ENCODE peak calls at places on chromosomes 11 and 22, in seven cellular contexts. Z is CD8-positive, alpha-beta memory T cell; T is hepatocyte; W is CD4-positive, alpha-beta memory T cell; V is aorta; P is PC-9; O is adrenal gland. C is an unnamed sample.

GRCh38 chr11:78564889-78565467 is 9.7 kb downstream of the NARS2 start:
- DNase-seq in Z (no peak), T (no peak), W (no peak), V (no peak), P (no peak), O (no peak), C (no peak)

GRCh38 chr11:97742717-97743116 is 1278.0 kb upstream of the CNTN5 start:
- DNase-seq in Z (no peak), T (no peak), W (no peak), V (no peak), P (no peak), O (no peak), C (no peak)

GRCh38 chr22:39117585-39118191 is 20.6 kb downstream of the APOBEC3H start:
- DNase-seq in Z (peak; percentile 83), T (peak; percentile 62), W (peak; percentile 70), V (peak; percentile 22), P (peak; percentile 50), O (peak; percentile 84), C (peak; percentile 20)

GRCh38 chr11:121365304-121365703 is 72.7 kb downstream of the SC5D start:
- DNase-seq in Z (no peak), T (no peak), W (no peak), V (no peak), P (no peak), O (no peak), C (no peak)

GRCh38 chr11:15145635-15146034 is 30.9 kb downstream of the INSC start:
- DNase-seq in Z (no peak), T (peak; percentile 30), W (no peak), V (no peak), P (no peak), O (no peak), C (no peak)

GRCh38 chr11:100353083-100353482 is 334.0 kb upstream of the ARHGAP42 start:
- DNase-seq in Z (no peak), T (no peak), W (no peak), V (no peak), P (no peak), O (no peak), C (no peak)

GRCh38 chr22:36331912-36332622 is 55.7 kb downstream of the MYH9 start:
- DNase-seq in Z (peak; percentile 83), T (peak; percentile 47), W (peak; percentile 63), V (peak; percentile 88), P (peak; percentile 79), O (peak; percentile 85), C (no peak)

GRCh38 chr22:38426628-38427027 is 28.4 kb downstream of the KCNJ4 start:
- DNase-seq in Z (no peak), T (no peak), W (no peak), V (no peak), P (no peak), O (no peak), C (no peak)

GRCh38 chr11:61750631-61751273 is 1.7 kb upstream of the MYRF start:
- DNase-seq in Z (no peak), T (no peak), W (no peak), V (no peak), P (no peak), O (no peak), C (no peak)

GRCh38 chr22:21695432-21696085 is 29.7 kb downstream of the PPIL2 start:
- DNase-seq in Z (no peak), T (no peak), W (no peak), V (no peak), P (no peak), O (no peak), C (no peak)

GRCh38 chr22:39180566-39180965 is 28.1 kb upstream of the CBX7 start:
- DNase-seq in Z (no peak), T (no peak), W (no peak), V (peak; percentile 42), P (no peak), O (peak; percentile 43), C (no peak)

GRCh38 chr11:122729139-122729538 is 73.6 kb downstream of the UBASH3B start:
- DNase-seq in Z (no peak), T (no peak), W (no peak), V (no peak), P (no peak), O (no peak), C (no peak)

GRCh38 chr22:27746918-27747317 is 54.6 kb downstream of the MN1 start:
- DNase-seq in Z (no peak), T (no peak), W (no peak), V (peak; percentile 53), P (no peak), O (no peak), C (no peak)

GRCh38 chr22:26884921-26885320 is 227.5 kb downstream of the MIAT start:
- DNase-seq in Z (no peak), T (no peak), W (no peak), V (peak; percentile 87), P (no peak), O (no peak), C (no peak)

GRCh38 chr11:12164061-12165014 is 53.9 kb downstream of the MICAL2 start:
- DNase-seq in Z (no peak), T (peak; percentile 48), W (no peak), V (no peak), P (no peak), O (no peak), C (peak; percentile 77)

GRCh38 chr22:24681236-24681635 is 78.2 kb downstream of the GGT1 start:
- DNase-seq in Z (no peak), T (no peak), W (no peak), V (no peak), P (no peak), O (no peak), C (peak; percentile 81)

GRCh38 chr11:118998822-118999221 is 884 bp downstream of the CENATAC start:
- DNase-seq in Z (no peak), T (peak; percentile 75), W (no peak), V (no peak), P (peak; percentile 65), O (peak; percentile 74), C (peak; percentile 58)

GRCh38 chr11:68843703-68844312 is 2.1 kb upstream of the CPT1A start:
- DNase-seq in Z (peak; percentile 78), T (peak; percentile 84), W (peak; percentile 68), V (peak; percentile 88), P (peak; percentile 91), O (peak; percentile 86), C (no peak)

GRCh38 chr11:67285541-67286498 is 3.3 kb upstream of the ANKRD13D start:
- DNase-seq in Z (peak; percentile 74), T (no peak), W (no peak), V (peak; percentile 72), P (no peak), O (no peak), C (no peak)

GRCh38 chr22:46084943-46085830 is 65.1 kb upstream of the PPARA start:
- DNase-seq in Z (peak; percentile 39), T (no peak), W (no peak), V (peak; percentile 94), P (no peak), O (peak; percentile 90), C (no peak)

GRCh38 chr11:70244698-70245097 is 25.8 kb upstream of the PPFIA1 start:
- DNase-seq in Z (no peak), T (no peak), W (no peak), V (no peak), P (peak; percentile 69), O (no peak), C (peak; percentile 98)

GRCh38 chr11:128890543-128891409 is at the start of gene KCNJ5:
- DNase-seq in Z (no peak), T (peak; percentile 56), W (peak; percentile 17), V (no peak), P (peak; percentile 32), O (peak; percentile 84), C (no peak)

GRCh38 chr11:128891410-128891861 is 280 bp downstream of the KCNJ5 start:
- DNase-seq in Z (no peak), T (no peak), W (no peak), V (no peak), P (no peak), O (no peak), C (no peak)

GRCh38 chr11:128890216-128890542 is 977 bp upstream of the KCNJ5 start:
- DNase-seq in Z (no peak), T (no peak), W (no peak), V (no peak), P (no peak), O (no peak), C (no peak)

GRCh38 chr11:128892866-128893565 is 1.9 kb downstream of the KCNJ5 start:
- DNase-seq in Z (no peak), T (no peak), W (no peak), V (no peak), P (no peak), O (no peak), C (no peak)

DNA sequence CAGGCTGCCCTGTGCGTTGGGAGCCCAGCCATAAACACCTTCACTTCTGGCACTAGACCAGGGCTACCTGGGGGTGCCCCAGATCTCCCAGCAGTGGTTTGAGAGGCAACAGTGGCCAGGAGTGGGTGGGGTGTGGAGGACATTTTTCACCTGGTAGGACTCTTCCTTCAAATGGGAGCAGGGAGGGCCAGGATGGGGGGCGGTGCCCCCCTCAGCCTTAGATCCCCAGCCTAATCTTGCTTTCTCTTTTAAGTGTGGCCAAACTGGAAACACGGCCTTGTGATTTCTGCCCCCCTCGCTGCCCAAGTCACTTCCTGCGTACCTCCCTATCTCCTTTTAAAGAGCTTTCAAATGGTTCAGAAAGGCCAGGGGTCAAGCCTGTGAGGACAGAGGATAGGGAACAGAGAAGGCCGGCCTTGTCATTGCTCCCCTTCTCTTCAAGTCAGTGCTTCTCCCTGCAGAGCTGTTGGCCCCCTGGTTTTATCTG is 799 bp downstream of the KCNJ5 start:
- DNase-seq in Z (no peak), T (no peak), W (no peak), V (no peak), P (no peak), O (peak; percentile 84), C (no peak)
- H3K27me3 ChIP-seq in Z (peaks cover 25% of the 10 kb centered on the region), T (peaks cover 44% of the 10 kb centered on the region), W (peaks cover 25% of the 10 kb centered on the region), V (no peaks in the 10 kb centered on the region), P (peaks cover 19% of the 10 kb centered on the region), O (no peaks in the 10 kb centered on the region), C (peaks cover 25% of the 10 kb centered on the region)

DNA sequence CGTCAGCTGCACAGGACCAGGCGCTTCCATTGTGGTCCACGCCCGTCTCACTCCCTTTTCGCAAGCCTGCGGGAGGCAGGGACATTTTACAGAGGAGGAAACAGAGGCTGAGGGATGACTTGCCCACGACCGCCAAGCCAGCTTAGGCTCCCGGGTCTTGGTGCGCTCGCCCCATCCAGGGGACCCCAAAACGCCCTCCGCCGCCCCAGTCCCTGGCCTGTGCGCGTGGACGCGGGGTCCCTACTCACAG is 300 bp downstream of the WNT11 start:
- DNase-seq in Z (no peak), T (no peak), W (no peak), V (no peak), P (no peak), O (no peak), C (no peak)
- H3K4me3 ChIP-seq in Z (no peak overlapping the region), T (peak overlapping the region; percentile 67), W (no peak overlapping the region), V (no peak overlapping the region), P (peak overlapping the region; percentile 73), O (peak overlapping the region; percentile 37), C (peak overlapping the region; percentile 27)

DNA sequence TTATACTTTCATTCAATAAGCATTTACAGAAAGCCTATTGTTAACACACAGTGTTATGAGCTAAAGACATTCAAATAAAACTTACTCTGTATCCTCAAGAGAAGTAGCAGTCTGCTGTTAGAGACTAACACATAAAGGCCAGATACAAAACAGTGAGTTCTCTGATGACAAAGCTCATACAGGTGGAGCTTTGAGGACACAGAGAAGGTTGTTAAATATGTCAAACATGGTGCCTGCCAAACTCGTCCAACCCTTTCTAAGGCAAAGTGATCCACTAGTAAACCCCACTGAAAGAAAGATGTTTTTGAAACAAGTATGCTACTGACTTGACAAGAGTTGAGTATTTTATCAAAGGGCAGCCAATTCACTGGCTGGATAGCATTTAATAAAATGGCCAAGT is 70.1 kb downstream of the C2CD3 start:
- DNase-seq in Z (no peak), T (no peak), W (no peak), V (no peak), P (no peak), O (no peak), C (no peak)
- H3K36me3 ChIP-seq in Z (peaks cover 20% of the 10 kb centered on the region), T (no peaks in the 10 kb centered on the region), W (peaks cover 39% of the 10 kb centered on the region), V (peaks cover 5% of the 10 kb centered on the region), P (peaks cover 29% of the 10 kb centered on the region), O (peaks cover 34% of the 10 kb centered on the region), C (peaks cover 20% of the 10 kb centered on the region)

GRCh38 chr22:41526226-41526531 is 18.1 kb downstream of the POLR3H start:
- DNase-seq in Z (no peak), T (no peak), W (no peak), V (no peak), P (no peak), O (no peak), C (no peak)
- H3K27me3 ChIP-seq in Z (no peaks in the 10 kb centered on the region), T (no peaks in the 10 kb centered on the region), W (no peaks in the 10 kb centered on the region), V (no peaks in the 10 kb centered on the region), P (no peaks in the 10 kb centered on the region), O (no peaks in the 10 kb centered on the region), C (no peaks in the 10 kb centered on the region)